ENCODE peak calls at places on chromosomes 2 and 18, in six cellular contexts. Z is ELF-1, W is GOT3, A is AG20443, L is Kasumi-1, X is AG04450. P is an unnamed sample.

GRCh38 chr2:67923696-67924095 is 139.1 kb downstream of the C1D start:
- DNase-seq in A (no peak), L (peak; percentile 32), W (no peak), X (no peak), Z (no peak), P (no peak)

GRCh38 chr18:35344736-35345459 is 678 bp upstream of the ZNF24 start:
- DNase-seq in W (no peak), A (no peak), Z (no peak), L (no peak), X (no peak), P (no peak)

GRCh38 chr2:227146456-227146855 is 17.5 kb downstream of the COL4A4 start:
- DNase-seq in A (no peak), W (no peak), L (no peak), X (no peak), Z (no peak), P (no peak)

GRCh38 chr2:172643142-172643541 is 87.3 kb downstream of the PDK1 start:
- DNase-seq in Z (no peak), A (peak; percentile 27), X (no peak), W (no peak), L (no peak), P (no peak)

GRCh38 chr2:143685439-143686078 is 556.3 kb downstream of the ARHGAP15 start:
- DNase-seq in A (no peak), Z (no peak), X (no peak), L (no peak), W (no peak), P (no peak)

GRCh38 chr2:69581774-69582581 is 61.6 kb downstream of the AAK1 start:
- DNase-seq in L (peak; percentile 25), W (no peak), X (no peak), Z (peak; percentile 21), A (no peak), P (no peak)

GRCh38 chr2:28656937-28657615 is 94.6 kb upstream of the PPP1CB start:
- DNase-seq in W (no peak), X (no peak), A (no peak), Z (peak; percentile 42), L (no peak), P (no peak)

GRCh38 chr2:18722101-18722500 is 132.7 kb upstream of the NT5C1B start:
- DNase-seq in Z (no peak), X (no peak), L (no peak), A (no peak), W (no peak), P (no peak)

GRCh38 chr2:214328941-214329340 is 81.9 kb upstream of the VWC2L start:
- DNase-seq in X (no peak), L (no peak), A (no peak), W (no peak), Z (no peak), P (no peak)

GRCh38 chr2:179898873-179899272 is 37.5 kb upstream of the ZNF385B start:
- DNase-seq in A (peak; percentile 16), X (no peak), L (peak; percentile 82), W (no peak), Z (peak; percentile 78), P (no peak)

GRCh38 chr2:133509777-133510176 is 58.5 kb downstream of the NCKAP5 start:
- DNase-seq in L (no peak), X (no peak), A (no peak), Z (peak; percentile 3), W (no peak), P (no peak)

GRCh38 chr2:12856934-12857660 is 140.4 kb downstream of the TRIB2 start:
- DNase-seq in L (peak; percentile 97), A (peak; percentile 36), Z (no peak), W (no peak), X (peak; percentile 45), P (no peak)